ENCODE peak calls at places on chromosomes 5 and 9, in ten cellular contexts. S is left lung; L is posterior cingulate gyrus; Y is H9; V is CD8-positive, alpha-beta memory T cell; J is endothelial cell of umbilical vein; W is activated CD4-positive, alpha-beta T cell treated with anti-CD3 and anti-CD28 coated beads, Interleukin-2, amount 10 ng/mL, durations not matched to agents 7 days and 5 days; A is cardiac muscle cell; T is stimulated activated CD4-positive, alpha-beta T cell treated with anti-CD3 and anti-CD28 coated beads, Interleukin-2, amount 100 ng/mL, for 24 hours; Q is Kasumi-1. U is an unnamed sample.

GRCh38 chr9:86282077-86282978 is at the start of gene ISCA1:
- DNase-seq in S (peak; percentile 95), L (peak; percentile 99), Y (peak; percentile 97), V (peak; percentile 97), J (peak; percentile 90), W (peak; percentile 97), A (peak; percentile 95), T (peak; percentile 99), Q (peak; percentile 78), U (peak; percentile 95)

GRCh38 chr5:148910686-148911361 is 84.4 kb downstream of the ADRB2 start:
- DNase-seq in S (peak; percentile 68), L (no peak), Y (no peak), V (no peak), J (peak; percentile 63), W (no peak), A (peak; percentile 37), T (no peak), Q (no peak), U (peak; percentile 96)

GRCh38 chr9:93673271-93673843 is 97.0 kb downstream of the PHF2 start:
- DNase-seq in S (peak; percentile 26), L (no peak), Y (peak; percentile 18), V (no peak), J (no peak), W (no peak), A (peak; percentile 44), T (no peak), Q (peak; percentile 6), U (peak; percentile 26)

GRCh38 chr5:167710444-167711025 is 580.9 kb upstream of the WWC1 start:
- DNase-seq in S (no peak), L (no peak), Y (no peak), V (no peak), J (no peak), W (no peak), A (no peak), T (no peak), Q (no peak), U (no peak)

GRCh38 chr9:93107151-93107824 is 11.3 kb downstream of the CARD19 start:
- DNase-seq in S (peak; percentile 27), L (no peak), Y (no peak), V (no peak), J (no peak), W (no peak), A (no peak), T (no peak), Q (no peak), U (no peak)

GRCh38 chr5:81014348-81014747 is 54.2 kb downstream of the RASGRF2 start:
- DNase-seq in S (no peak), L (no peak), Y (no peak), V (no peak), J (no peak), W (no peak), A (no peak), T (peak; percentile 22), Q (no peak), U (peak; percentile 13)

GRCh38 chr9:117487555-117488175 is 72.8 kb upstream of the ASTN2 start:
- DNase-seq in S (peak; percentile 58), L (peak; percentile 72), Y (peak; percentile 94), V (no peak), J (peak; percentile 64), W (peak; percentile 44), A (peak; percentile 70), T (peak; percentile 49), Q (peak; percentile 40), U (peak; percentile 41)

GRCh38 chr9:18427691-18428090 is 46.3 kb upstream of the ADAMTSL1 start:
- DNase-seq in S (no peak), L (no peak), Y (no peak), V (no peak), J (peak; percentile 52), W (no peak), A (no peak), T (no peak), Q (no peak), U (peak; percentile 48)

GRCh38 chr5:130605200-130605599 is 559.9 kb downstream of the HINT1 start:
- DNase-seq in S (no peak), L (no peak), Y (no peak), V (no peak), J (no peak), W (no peak), A (no peak), T (no peak), Q (no peak), U (peak; percentile 1)

GRCh38 chr5:118551031-118551430 is 437.3 kb downstream of the DTWD2 start:
- DNase-seq in S (no peak), L (no peak), Y (no peak), V (no peak), J (no peak), W (no peak), A (no peak), T (no peak), Q (no peak), U (no peak)

GRCh38 chr5:106894964-106895363 is 775.8 kb downstream of the EFNA5 start:
- DNase-seq in S (no peak), L (no peak), Y (no peak), V (no peak), J (no peak), W (no peak), A (peak; percentile 27), T (no peak), Q (peak; percentile 26), U (peak; percentile 28)

GRCh38 chr5:175694371-175695160 is 36.7 kb downstream of the HRH2 start:
- DNase-seq in S (no peak), L (no peak), Y (no peak), V (no peak), J (no peak), W (no peak), A (no peak), T (no peak), Q (peak; percentile 85), U (no peak)

GRCh38 chr9:4105183-4105582 is 194.7 kb downstream of the GLIS3 start:
- DNase-seq in S (no peak), L (no peak), Y (no peak), V (no peak), J (no peak), W (no peak), A (peak; percentile 54), T (no peak), Q (no peak), U (no peak)

GRCh38 chr5:90231688-90232087 is 177.9 kb downstream of the CETN3 start:
- DNase-seq in S (no peak), L (no peak), Y (no peak), V (no peak), J (no peak), W (no peak), A (no peak), T (no peak), Q (no peak), U (no peak)

GRCh38 chr9:119453490-119453911 is 84.3 kb upstream of the BRINP1 start:
- DNase-seq in S (no peak), L (no peak), Y (no peak), V (no peak), J (no peak), W (no peak), A (no peak), T (no peak), Q (no peak), U (no peak)

GRCh38 chr5:128259530-128260145 is 176.1 kb downstream of the SLC12A2 start:
- DNase-seq in S (no peak), L (no peak), Y (no peak), V (no peak), J (no peak), W (no peak), A (peak; percentile 64), T (no peak), Q (no peak), U (no peak)

GRCh38 chr9:93586290-93587057 is 10.1 kb downstream of the PHF2 start:
- DNase-seq in S (no peak), L (no peak), Y (no peak), V (no peak), J (no peak), W (no peak), A (no peak), T (no peak), Q (no peak), U (no peak)

GRCh38 chr9:87465791-87466190 is 31.9 kb upstream of the DAPK1 start:
- DNase-seq in S (no peak), L (no peak), Y (no peak), V (no peak), J (no peak), W (no peak), A (no peak), T (no peak), Q (no peak), U (no peak)

GRCh38 chr5:33701251-33701650 is 190.5 kb downstream of the ADAMTS12 start:
- DNase-seq in S (no peak), L (no peak), Y (no peak), V (no peak), J (no peak), W (no peak), A (no peak), T (no peak), Q (no peak), U (peak; percentile 41)

GRCh38 chr9:126025973-126026372 is 278.8 kb downstream of the PBX3 start:
- DNase-seq in S (no peak), L (no peak), Y (no peak), V (no peak), J (no peak), W (no peak), A (no peak), T (no peak), Q (no peak), U (no peak)

GRCh38 chr9:92658176-92658575 is 11.8 kb downstream of the IPPK start:
- DNase-seq in S (no peak), L (no peak), Y (no peak), V (no peak), J (no peak), W (no peak), A (no peak), T (no peak), Q (no peak), U (no peak)

GRCh38 chr9:93898502-93899426 is 56.4 kb downstream of the BARX1 start:
- DNase-seq in S (no peak), L (no peak), Y (peak; percentile 21), V (no peak), J (no peak), W (no peak), A (no peak), T (no peak), Q (no peak), U (no peak)

GRCh38 chr5:68433921-68434879 is 218.6 kb downstream of the PIK3R1 start:
- DNase-seq in S (peak; percentile 88), L (peak; percentile 68), Y (peak; percentile 37), V (peak; percentile 80), J (peak; percentile 93), W (peak; percentile 86), A (peak; percentile 94), T (peak; percentile 94), Q (peak; percentile 97), U (peak; percentile 99)

GRCh38 chr9:123058834-123059233 is 25.4 kb downstream of the GPR21 start:
- DNase-seq in S (no peak), L (no peak), Y (no peak), V (no peak), J (no peak), W (no peak), A (peak; percentile 89), T (no peak), Q (no peak), U (peak; percentile 75)

GRCh38 chr5:137086289-137086838 is 412.8 kb downstream of the SPOCK1 start:
- DNase-seq in S (no peak), L (no peak), Y (no peak), V (no peak), J (no peak), W (no peak), A (no peak), T (no peak), Q (no peak), U (no peak)

GRCh38 chr9:79686381-79687130 is 114.8 kb downstream of the TLE4 start:
- DNase-seq in S (no peak), L (no peak), Y (no peak), V (no peak), J (no peak), W (no peak), A (peak; percentile 83), T (no peak), Q (no peak), U (peak; percentile 89)

GRCh38 chr5:119410448-119411170 is 41.7 kb upstream of the HSD17B4 start:
- DNase-seq in S (no peak), L (no peak), Y (no peak), V (no peak), J (no peak), W (no peak), A (no peak), T (no peak), Q (no peak), U (no peak)

GRCh38 chr5:68333649-68334549 is 118.3 kb downstream of the PIK3R1 start:
- DNase-seq in S (no peak), L (no peak), Y (no peak), V (no peak), J (peak; percentile 60), W (no peak), A (peak; percentile 88), T (no peak), Q (no peak), U (peak; percentile 97)

U was measured in ELR.